ENCODE peak calls at places on chromosomes 12 and 14, in six cellular contexts. S is NCI-H748 treated with DMSO at 0.1 percent for 48 hours; F is KBM-7; E is stimulated activated CD4-positive, alpha-beta T cell treated with anti-CD3 and anti-CD28 coated beads, Interleukin-2, amount 100 ng/mL, for 48 hours; O is brain microvascular endothelial cell; Z is posterior vena cava. G is an unnamed sample.

GRCh38 chr14:90521121-90521929 is 124.5 kb downstream of the CALM1 start:
- DNase-seq in S (no peak), F (no peak), E (no peak), O (no peak), Z (no peak), G (no peak)

GRCh38 chr12:128810182-128811127 is 13.3 kb downstream of the SLC15A4 start:
- DNase-seq in S (no peak), F (no peak), E (peak; percentile 35), O (no peak), Z (no peak), G (no peak)

GRCh38 chr12:50642035-50642451 is 121.9 kb upstream of the ATF1 start:
- DNase-seq in S (no peak), F (no peak), E (no peak), O (peak; percentile 85), Z (no peak), G (no peak)

GRCh38 chr12:109714141-109714912 is 702 bp downstream of the FAM222A start:
- DNase-seq in S (peak; percentile 40), F (peak; percentile 68), E (peak; percentile 47), O (no peak), Z (peak; percentile 86), G (peak; percentile 37)

GRCh38 chr12:99054601-99055128 is 409.6 kb downstream of the APAF1 start:
- DNase-seq in S (no peak), F (no peak), E (no peak), O (no peak), Z (no peak), G (no peak)

GRCh38 chr12:129459886-129460285 is 443.9 kb downstream of the TMEM132D start:
- DNase-seq in S (no peak), F (no peak), E (no peak), O (peak; percentile 71), Z (no peak), G (no peak)

GRCh38 chr14:99242238-99242637 is 29.8 kb downstream of the BCL11B start:
- DNase-seq in S (no peak), F (no peak), E (no peak), O (no peak), Z (no peak), G (no peak)

GRCh38 chr14:99561827-99562226 is 42.2 kb downstream of the CCDC85C start:
- DNase-seq in S (no peak), F (no peak), E (no peak), O (no peak), Z (no peak), G (no peak)

GRCh38 chr14:50233335-50234250 is 2.2 kb upstream of the SOS2 start:
- DNase-seq in S (no peak), F (no peak), E (peak; percentile 19), O (no peak), Z (no peak), G (no peak)

GRCh38 chr14:24317141-24317927 is 6.0 kb downstream of the LTB4R start:
- DNase-seq in S (no peak), F (no peak), E (no peak), O (no peak), Z (no peak), G (no peak)

GRCh38 chr12:92107621-92108131 is 38.0 kb downstream of the BTG1 start:
- DNase-seq in S (peak; percentile 95), F (no peak), E (no peak), O (no peak), Z (no peak), G (peak; percentile 61)

GRCh38 chr12:107369679-107370078 is 276.3 kb upstream of the CRY1 start:
- DNase-seq in S (no peak), F (no peak), E (no peak), O (no peak), Z (no peak), G (no peak)

GRCh38 chr12:54398218-54398617 is 13.7 kb upstream of the ZNF385A start:
- DNase-seq in S (no peak), F (no peak), E (no peak), O (no peak), Z (no peak), G (no peak)

GRCh38 chr12:32548691-32549412 is 130.2 kb upstream of the DNM1L start:
- DNase-seq in S (no peak), F (no peak), E (no peak), O (peak; percentile 67), Z (peak; percentile 83), G (no peak)

GRCh38 chr14:100698066-100698465 is 28.6 kb upstream of the DLK1 start:
- DNase-seq in S (no peak), F (no peak), E (no peak), O (no peak), Z (no peak), G (no peak)

GRCh38 chr12:83015390-83016225 is 328.9 kb downstream of the TMTC2 start:
- DNase-seq in S (no peak), F (no peak), E (no peak), O (peak; percentile 12), Z (no peak), G (peak; percentile 24)

GRCh38 chr12:112153181-112153899 is 28.0 kb downstream of the TRAFD1 start:
- DNase-seq in S (no peak), F (no peak), E (no peak), O (no peak), Z (no peak), G (no peak)

GRCh38 chr14:70114621-70115156 is 74.1 kb downstream of the SLC8A3 start:
- DNase-seq in S (no peak), F (no peak), E (no peak), O (no peak), Z (no peak), G (peak; percentile 69)

GRCh38 chr12:62767506-62767905 is 167.4 kb downstream of the PPM1H start:
- DNase-seq in S (no peak), F (no peak), E (no peak), O (peak; percentile 28), Z (no peak), G (no peak)

GRCh38 chr14:93538411-93538810 is 107.7 kb downstream of the UNC79 start:
- DNase-seq in S (no peak), F (peak; percentile 26), E (no peak), O (no peak), Z (no peak), G (peak; percentile 7)

G was measured in NCI-H2227 treated with DMSO at 0.1 percent for 48 hours.